ENCODE peak calls at places on chromosomes 16 and 17, in eight cellular contexts. A is fibroblast of lung, Z is IMR-90, E is tibial nerve, P is WERI-Rb-1, K is pancreas, N is HFFc6, W is thoracic aorta. T is an unnamed sample.

GRCh38 chr17:76398523-76399174 is 14.2 kb downstream of the SPHK1 start:
- DNase-seq in Z (no peak), P (no peak), A (no peak), W (no peak), E (no peak), K (no peak), N (no peak), T (no peak)

GRCh38 chr16:56643080-56643778 is 4.8 kb downstream of the MT1A start:
- DNase-seq in P (no peak), Z (no peak), E (peak), N (peak), K (peak), W (peak), A (peak), T (peak)

GRCh38 chr17:7884581-7885356 is 3.8 kb upstream of the CHD3 start:
- DNase-seq in K (peak), P (no peak), A (no peak), Z (no peak), W (no peak), N (no peak), E (no peak), T (no peak)

GRCh38 chr17:78991906-78992532 is 12.3 kb upstream of the LGALS3BP start:
- DNase-seq in W (no peak), K (peak), P (no peak), N (no peak), A (no peak), Z (no peak), E (peak), T (no peak)

GRCh38 chr17:14715531-14715930 is 414.6 kb downstream of the HS3ST3B1 start:
- DNase-seq in N (no peak), Z (no peak), K (no peak), P (no peak), W (no peak), A (no peak), E (no peak), T (no peak)

GRCh38 chr16:83831451-83831987 is 23.7 kb downstream of the HSBP1 start:
- DNase-seq in W (no peak), N (no peak), K (no peak), A (no peak), E (no peak), P (no peak), Z (no peak), T (no peak)

GRCh38 chr17:42475121-42475520 is 16.4 kb downstream of the ATP6V0A1 start:
- DNase-seq in A (no peak), Z (no peak), N (no peak), W (no peak), E (no peak), P (no peak), K (no peak), T (no peak)

GRCh38 chr17:58330997-58331814 is 2.6 kb upstream of the TSPOAP1 start:
- DNase-seq in K (no peak), W (no peak), Z (no peak), E (no peak), P (no peak), N (no peak), A (no peak), T (no peak)

GRCh38 chr17:64130559-64131001 is 636 bp upstream of the ERN1 start:
- DNase-seq in A (peak), N (peak), W (peak), P (no peak), Z (peak), K (no peak), E (no peak), T (no peak)

GRCh38 chr16:71520550-71520949 is 5.7 kb upstream of the CHST4 start:
- DNase-seq in Z (no peak), A (no peak), K (no peak), P (no peak), W (no peak), E (no peak), N (no peak), T (no peak)

GRCh38 chr17:76671123-76671911 is 27.8 kb upstream of the ST6GALNAC1 start:
- DNase-seq in N (peak), P (peak), K (peak), E (peak), W (peak), Z (peak), A (peak), T (peak)

GRCh38 chr16:66154801-66155200 is 211.7 kb upstream of the CDH5 start:
- DNase-seq in Z (no peak), W (no peak), K (no peak), N (no peak), A (peak), P (peak), E (no peak), T (no peak)

GRCh38 chr17:40727447-40728231 is 24.1 kb upstream of the KRT24 start:
- DNase-seq in E (no peak), Z (peak), W (no peak), P (no peak), K (no peak), N (no peak), A (peak), T (no peak)

GRCh38 chr17:46160169-46160568 is 33.1 kb downstream of the KANSL1 start:
- DNase-seq in K (no peak), N (no peak), W (no peak), Z (no peak), P (no peak), E (no peak), A (no peak), T (no peak)

GRCh38 chr17:35973333-35974260 is 7.7 kb downstream of the CCL16 start:
- DNase-seq in A (peak), W (no peak), E (no peak), P (no peak), K (no peak), N (peak), Z (peak), T (no peak)

GRCh38 chr16:89701425-89702406 is at the start of gene SPATA2L:
- DNase-seq in W (no peak), K (peak), Z (peak), A (peak), N (peak), P (peak), E (peak), T (peak)
- TF ChIP-seq CTCF in W (no peak), K (no peak), Z (peak), A (no peak), N (peak), P (no peak), E (peak), T (no peak)

GRCh38 chr17:3602499-3602898 is 6.7 kb downstream of the TRPV1 start:
- DNase-seq in N (no peak), A (peak), E (no peak), P (peak), W (no peak), K (no peak), Z (peak), T (no peak)
- TF ChIP-seq CTCF in N (peak), A (peak), E (peak), P (peak), W (peak), K (peak), Z (no peak), T (no peak)

GRCh38 chr16:85988306-85988705 is 89.3 kb downstream of the IRF8 start:
- DNase-seq in K (no peak), N (no peak), W (no peak), E (no peak), P (no peak), Z (no peak), A (no peak), T (no peak)

GRCh38 chr16:85987750-85988078 is 88.8 kb downstream of the IRF8 start:
- DNase-seq in A (no peak), W (no peak), N (no peak), E (no peak), P (no peak), Z (no peak), K (no peak), T (no peak)

GRCh38 chr16:85984947-85985451 is 86.0 kb downstream of the IRF8 start:
- DNase-seq in K (no peak), A (no peak), W (no peak), P (no peak), Z (no peak), N (no peak), E (no peak), T (no peak)

GRCh38 chr16:85988723-85989313 is 89.9 kb downstream of the IRF8 start:
- DNase-seq in Z (no peak), P (no peak), N (no peak), W (no peak), E (no peak), K (no peak), A (no peak), T (no peak)

GRCh38 chr16:85986931-85987749 is 88.2 kb downstream of the IRF8 start:
- DNase-seq in N (no peak), K (peak), W (no peak), E (no peak), Z (no peak), A (no peak), P (peak), T (no peak)
- TF ChIP-seq CTCF in N (peak), K (peak), W (peak), E (peak), Z (peak), A (peak), P (peak), T (no peak)

GRCh38 chr16:4694664-4695451 is 1.5 kb downstream of the NUDT16L1 start:
- DNase-seq in W (no peak), K (peak), Z (no peak), P (no peak), A (no peak), E (no peak), N (peak), T (no peak)
- TF ChIP-seq CTCF in W (no peak), K (no peak), Z (no peak), P (peak), A (peak), E (no peak), N (peak), T (no peak)

DNA sequence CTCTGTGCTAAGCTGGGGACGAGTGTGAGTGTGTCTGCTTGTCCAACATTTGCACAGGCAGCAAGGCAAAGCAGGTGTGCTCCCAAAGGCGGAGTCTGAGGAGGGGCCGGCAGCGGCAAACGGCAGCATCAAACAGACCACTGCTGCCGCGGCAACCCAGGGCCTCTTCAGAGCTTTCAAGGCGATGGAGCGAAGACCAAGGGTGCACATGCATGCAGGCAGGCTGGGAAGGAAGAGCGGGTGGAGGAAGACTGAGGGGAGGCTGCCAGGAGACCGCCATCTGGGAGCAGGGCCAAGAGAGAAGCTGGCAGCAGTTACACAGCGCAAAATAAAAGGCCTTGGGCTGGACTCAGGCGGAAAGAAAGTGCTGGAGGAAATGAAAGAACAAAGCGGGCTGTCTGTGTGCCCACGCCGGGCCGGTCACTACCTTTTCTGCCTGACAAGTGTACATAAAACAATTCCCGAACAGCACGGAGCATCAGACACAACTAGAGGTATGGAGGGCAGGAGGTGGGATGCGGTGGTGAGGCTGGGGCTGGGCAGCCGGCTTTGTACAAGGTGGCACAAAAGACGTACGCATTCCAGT is 8.5 kb downstream of the TIMM22 start:
- DNase-seq in K (peak), P (no peak), N (no peak), Z (peak), E (no peak), W (no peak), A (peak), T (no peak)
- TF ChIP-seq CTCF in K (no peak), P (no peak), N (no peak), Z (no peak), E (no peak), W (no peak), A (no peak), T (no peak)

T was measured in omental fat pad.